ENCODE peak calls at places on chromosomes 3 and 15, in six cellular contexts. One of them, this sample, is unnamed.

GRCh38 chr3:47713655-47714054 is 68.0 kb downstream of the SMARCC1 start:
- DNase-seq in spleen: no peak
- DNase-seq in chondrocyte: no peak
- DNase-seq in PC-3: no peak
- DNase-seq in cardiac fibroblast: no peak
- DNase-seq in progenitor cell of endocrine pancreas: no peak
- DNase-seq in this sample: no peak

GRCh38 chr3:149277338-149277813 is 55.7 kb upstream of the CP start:
- DNase-seq in cardiac fibroblast: peak
- DNase-seq in progenitor cell of endocrine pancreas: no peak
- DNase-seq in spleen: no peak
- DNase-seq in PC-3: peak
- DNase-seq in chondrocyte: no peak
- DNase-seq in this sample: peak

GRCh38 chr15:73822998-73823397 is 50.4 kb upstream of the TBC1D21 start:
- DNase-seq in chondrocyte: no peak
- DNase-seq in progenitor cell of endocrine pancreas: no peak
- DNase-seq in spleen: no peak
- DNase-seq in PC-3: peak
- DNase-seq in cardiac fibroblast: peak
- DNase-seq in this sample: no peak

GRCh38 chr3:150436161-150436560 is 28.1 kb downstream of the TSC22D2 start:
- DNase-seq in cardiac fibroblast: no peak
- DNase-seq in PC-3: no peak
- DNase-seq in chondrocyte: no peak
- DNase-seq in spleen: no peak
- DNase-seq in progenitor cell of endocrine pancreas: no peak
- DNase-seq in this sample: no peak

GRCh38 chr15:65044724-65045481 is at the start of gene SLC51B:
- DNase-seq in cardiac fibroblast: peak
- DNase-seq in spleen: no peak
- DNase-seq in PC-3: no peak
- DNase-seq in progenitor cell of endocrine pancreas: no peak
- DNase-seq in chondrocyte: no peak
- DNase-seq in this sample: no peak

GRCh38 chr3:150681037-150681436 is 22.7 kb downstream of the ERICH6 start:
- DNase-seq in cardiac fibroblast: no peak
- DNase-seq in spleen: no peak
- DNase-seq in PC-3: no peak
- DNase-seq in progenitor cell of endocrine pancreas: no peak
- DNase-seq in chondrocyte: no peak
- DNase-seq in this sample: no peak

GRCh38 chr15:63941698-63942465 is 104.4 kb downstream of the DAPK2 start:
- DNase-seq in cardiac fibroblast: no peak
- DNase-seq in PC-3: no peak
- DNase-seq in progenitor cell of endocrine pancreas: no peak
- DNase-seq in spleen: no peak
- DNase-seq in chondrocyte: no peak
- DNase-seq in this sample: no peak

GRCh38 chr3:14140668-14141067 is 15.8 kb downstream of the TMEM43 start:
- DNase-seq in progenitor cell of endocrine pancreas: no peak
- DNase-seq in spleen: no peak
- DNase-seq in PC-3: no peak
- DNase-seq in chondrocyte: no peak
- DNase-seq in cardiac fibroblast: no peak
- DNase-seq in this sample: no peak

GRCh38 chr3:186669378-186670084 is 3.7 kb downstream of the HRG start:
- DNase-seq in spleen: no peak
- DNase-seq in cardiac fibroblast: peak
- DNase-seq in PC-3: peak
- DNase-seq in progenitor cell of endocrine pancreas: no peak
- DNase-seq in chondrocyte: no peak
- DNase-seq in this sample: no peak

GRCh38 chr15:61011576-61012336 is 217.3 kb downstream of the RORA start:
- DNase-seq in spleen: no peak
- DNase-seq in PC-3: no peak
- DNase-seq in chondrocyte: no peak
- DNase-seq in progenitor cell of endocrine pancreas: no peak
- DNase-seq in cardiac fibroblast: no peak
- DNase-seq in this sample: no peak

GRCh38 chr3:184952671-184953070 is 140.7 kb downstream of the VPS8 start:
- DNase-seq in PC-3: no peak
- DNase-seq in spleen: no peak
- DNase-seq in chondrocyte: no peak
- DNase-seq in progenitor cell of endocrine pancreas: no peak
- DNase-seq in cardiac fibroblast: peak
- DNase-seq in this sample: no peak

GRCh38 chr15:70299931-70300858 is 202.5 kb upstream of the TLE3 start:
- DNase-seq in cardiac fibroblast: no peak
- DNase-seq in chondrocyte: no peak
- DNase-seq in progenitor cell of endocrine pancreas: no peak
- DNase-seq in spleen: peak
- DNase-seq in PC-3: no peak
- DNase-seq in this sample: no peak

GRCh38 chr3:72255736-72256559 is 471.0 kb upstream of the PROK2 start:
- DNase-seq in chondrocyte: no peak
- DNase-seq in PC-3: no peak
- DNase-seq in spleen: peak
- DNase-seq in progenitor cell of endocrine pancreas: no peak
- DNase-seq in cardiac fibroblast: no peak
- DNase-seq in this sample: no peak

GRCh38 chr3:17590465-17590864 is 152.0 kb downstream of the TBC1D5 start:
- DNase-seq in cardiac fibroblast: no peak
- DNase-seq in progenitor cell of endocrine pancreas: no peak
- DNase-seq in PC-3: no peak
- DNase-seq in chondrocyte: no peak
- DNase-seq in spleen: no peak
- DNase-seq in this sample: no peak

GRCh38 chr3:10371167-10371566 is 50.3 kb upstream of the SEC13 start:
- DNase-seq in chondrocyte: peak
- DNase-seq in PC-3: no peak
- DNase-seq in spleen: no peak
- DNase-seq in cardiac fibroblast: peak
- DNase-seq in progenitor cell of endocrine pancreas: no peak
- DNase-seq in this sample: no peak

GRCh38 chr3:110900583-110900982 is 171.0 kb upstream of the NECTIN3 start:
- DNase-seq in spleen: no peak
- DNase-seq in progenitor cell of endocrine pancreas: no peak
- DNase-seq in cardiac fibroblast: peak
- DNase-seq in chondrocyte: no peak
- DNase-seq in PC-3: peak
- DNase-seq in this sample: peak

GRCh38 chr15:25374143-25374542 is 64.7 kb downstream of the UBE3A start:
- DNase-seq in spleen: no peak
- DNase-seq in chondrocyte: no peak
- DNase-seq in progenitor cell of endocrine pancreas: no peak
- DNase-seq in PC-3: no peak
- DNase-seq in cardiac fibroblast: no peak
- DNase-seq in this sample: no peak

GRCh38 chr3:114929971-114930732 is 216.9 kb downstream of the ZBTB20 start:
- DNase-seq in PC-3: no peak
- DNase-seq in spleen: no peak
- DNase-seq in chondrocyte: peak
- DNase-seq in cardiac fibroblast: peak
- DNase-seq in progenitor cell of endocrine pancreas: no peak
- DNase-seq in this sample: no peak

GRCh38 chr3:15440891-15441290 is 13.5 kb downstream of the EAF1 start:
- DNase-seq in spleen: no peak
- DNase-seq in chondrocyte: no peak
- DNase-seq in cardiac fibroblast: peak
- DNase-seq in PC-3: no peak
- DNase-seq in progenitor cell of endocrine pancreas: no peak
- DNase-seq in this sample: no peak

GRCh38 chr3:104263477-104263876 is 1103.2 kb upstream of the ALCAM start:
- DNase-seq in PC-3: peak
- DNase-seq in progenitor cell of endocrine pancreas: no peak
- DNase-seq in cardiac fibroblast: no peak
- DNase-seq in chondrocyte: no peak
- DNase-seq in spleen: no peak
- DNase-seq in this sample: no peak

GRCh38 chr3:128805771-128806170 is 73.6 kb upstream of the ACAD9 start:
- DNase-seq in spleen: no peak
- DNase-seq in progenitor cell of endocrine pancreas: no peak
- DNase-seq in chondrocyte: no peak
- DNase-seq in PC-3: peak
- DNase-seq in cardiac fibroblast: peak
- DNase-seq in this sample: peak

GRCh38 chr15:74585857-74586256 is 29.8 kb upstream of the CLK3 start:
- DNase-seq in progenitor cell of endocrine pancreas: no peak
- DNase-seq in cardiac fibroblast: no peak
- DNase-seq in chondrocyte: no peak
- DNase-seq in PC-3: no peak
- DNase-seq in spleen: peak
- DNase-seq in this sample: no peak

GRCh38 chr3:52557011-52557410 is 20.6 kb downstream of the UQCC5 start:
- DNase-seq in spleen: no peak
- DNase-seq in chondrocyte: no peak
- DNase-seq in cardiac fibroblast: no peak
- DNase-seq in progenitor cell of endocrine pancreas: no peak
- DNase-seq in PC-3: no peak
- DNase-seq in this sample: no peak

GRCh38 chr15:100881573-100882336 is 2.1 kb downstream of the ALDH1A3 start:
- DNase-seq in cardiac fibroblast: no peak
- DNase-seq in spleen: no peak
- DNase-seq in progenitor cell of endocrine pancreas: no peak
- DNase-seq in chondrocyte: no peak
- DNase-seq in PC-3: peak
- DNase-seq in this sample: no peak

GRCh38 chr3:12224181-12225147 is 64.4 kb upstream of the PPARG start:
- DNase-seq in spleen: no peak
- DNase-seq in progenitor cell of endocrine pancreas: no peak
- DNase-seq in PC-3: peak
- DNase-seq in cardiac fibroblast: peak
- DNase-seq in chondrocyte: no peak
- DNase-seq in this sample: peak

GRCh38 chr3:177930771-177931170 is 605.5 kb upstream of the KCNMB2 start:
- DNase-seq in spleen: no peak
- DNase-seq in chondrocyte: no peak
- DNase-seq in cardiac fibroblast: peak
- DNase-seq in progenitor cell of endocrine pancreas: no peak
- DNase-seq in PC-3: peak
- DNase-seq in this sample: no peak

GRCh38 chr15:86756688-86757087 is 677.0 kb downstream of the AGBL1 start:
- DNase-seq in cardiac fibroblast: no peak
- DNase-seq in chondrocyte: no peak
- DNase-seq in progenitor cell of endocrine pancreas: no peak
- DNase-seq in PC-3: no peak
- DNase-seq in spleen: no peak
- DNase-seq in this sample: no peak
- TF ChIP-seq CTCF in cardiac fibroblast: no peak
- TF ChIP-seq CTCF in chondrocyte: peak
- TF ChIP-seq CTCF in progenitor cell of endocrine pancreas: no peak
- TF ChIP-seq CTCF in PC-3: no peak
- TF ChIP-seq CTCF in spleen: no peak
- TF ChIP-seq CTCF in this sample: peak

GRCh38 chr3:127408022-127408683 is 120.3 kb upstream of the PRR20G start:
- DNase-seq in chondrocyte: peak
- DNase-seq in PC-3: no peak
- DNase-seq in progenitor cell of endocrine pancreas: no peak
- DNase-seq in cardiac fibroblast: no peak
- DNase-seq in spleen: peak
- DNase-seq in this sample: no peak

GRCh38 chr3:127405791-127406190 is 117.9 kb upstream of the PRR20G start:
- DNase-seq in spleen: peak
- DNase-seq in PC-3: no peak
- DNase-seq in progenitor cell of endocrine pancreas: no peak
- DNase-seq in cardiac fibroblast: no peak
- DNase-seq in chondrocyte: no peak
- DNase-seq in this sample: no peak

GRCh38 chr3:127404614-127405598 is 117.1 kb upstream of the PRR20G start:
- DNase-seq in PC-3: no peak
- DNase-seq in spleen: peak
- DNase-seq in chondrocyte: no peak
- DNase-seq in progenitor cell of endocrine pancreas: no peak
- DNase-seq in cardiac fibroblast: no peak
- DNase-seq in this sample: no peak

GRCh38 chr3:127407026-127407939 is 119.4 kb upstream of the PRR20G start:
- DNase-seq in cardiac fibroblast: no peak
- DNase-seq in chondrocyte: no peak
- DNase-seq in spleen: peak
- DNase-seq in PC-3: no peak
- DNase-seq in progenitor cell of endocrine pancreas: no peak
- DNase-seq in this sample: no peak

DNA sequence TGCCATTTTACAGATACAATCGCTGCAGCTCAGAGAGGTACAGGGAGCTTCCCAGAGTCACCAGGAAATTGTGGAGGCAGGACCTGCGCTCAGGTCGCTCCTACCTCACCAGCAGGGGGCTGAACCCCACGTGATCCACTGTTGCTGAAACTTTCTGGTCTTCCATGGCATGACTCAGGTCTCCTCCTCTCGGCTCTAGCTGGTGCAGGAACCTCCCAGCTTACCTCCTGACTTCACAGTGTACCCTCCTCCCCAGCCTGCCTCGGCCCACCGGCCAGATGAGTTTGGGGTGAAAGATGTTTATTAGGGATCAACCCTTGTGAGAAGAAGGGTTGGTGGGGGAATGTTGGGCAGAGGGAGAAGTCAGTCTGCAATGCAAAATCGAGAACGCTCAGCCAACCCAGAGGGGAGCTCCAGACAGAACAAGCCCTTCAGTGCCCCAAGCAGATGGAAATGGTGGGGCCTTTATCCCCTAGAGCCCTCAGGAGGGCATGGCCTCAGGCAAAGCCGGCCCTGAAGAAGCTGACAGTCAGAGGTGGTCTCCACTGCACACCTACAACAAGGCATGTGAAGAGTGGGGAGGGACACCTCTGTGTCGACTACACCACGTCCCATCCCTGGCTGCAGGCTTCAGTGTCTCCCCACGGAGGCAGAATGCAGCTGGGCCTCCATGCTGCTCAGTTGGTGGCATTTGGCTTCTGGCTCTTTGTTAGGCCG is 118.6 kb upstream of the PRR20G start:
- DNase-seq in progenitor cell of endocrine pancreas: no peak
- DNase-seq in spleen: peak
- DNase-seq in chondrocyte: peak
- DNase-seq in PC-3: peak
- DNase-seq in cardiac fibroblast: peak
- DNase-seq in this sample: peak
- TF ChIP-seq CTCF in progenitor cell of endocrine pancreas: peak
- TF ChIP-seq CTCF in spleen: no peak
- TF ChIP-seq CTCF in chondrocyte: peak
- TF ChIP-seq CTCF in PC-3: peak
- TF ChIP-seq CTCF in cardiac fibroblast: peak
- TF ChIP-seq CTCF in this sample: peak

GRCh38 chr3:125662675-125663074 is 67.4 kb upstream of the OSBPL11 start:
- DNase-seq in progenitor cell of endocrine pancreas: no peak
- DNase-seq in spleen: no peak
- DNase-seq in chondrocyte: no peak
- DNase-seq in PC-3: no peak
- DNase-seq in cardiac fibroblast: no peak
- DNase-seq in this sample: no peak
- TF ChIP-seq CTCF in progenitor cell of endocrine pancreas: no peak
- TF ChIP-seq CTCF in spleen: no peak
- TF ChIP-seq CTCF in chondrocyte: no peak
- TF ChIP-seq CTCF in PC-3: no peak
- TF ChIP-seq CTCF in cardiac fibroblast: no peak
- TF ChIP-seq CTCF in this sample: no peak

GRCh38 chr3:39750677-39751076 is 58.7 kb upstream of the MYRIP start:
- DNase-seq in PC-3: no peak
- DNase-seq in chondrocyte: no peak
- DNase-seq in cardiac fibroblast: no peak
- DNase-seq in progenitor cell of endocrine pancreas: no peak
- DNase-seq in spleen: no peak
- DNase-seq in this sample: no peak

GRCh38 chr3:39748002-39748401 is 61.4 kb upstream of the MYRIP start:
- DNase-seq in chondrocyte: no peak
- DNase-seq in progenitor cell of endocrine pancreas: no peak
- DNase-seq in spleen: no peak
- DNase-seq in cardiac fibroblast: no peak
- DNase-seq in PC-3: no peak
- DNase-seq in this sample: no peak

GRCh38 chr3:39744746-39745145 is 64.7 kb upstream of the MYRIP start:
- DNase-seq in cardiac fibroblast: no peak
- DNase-seq in chondrocyte: no peak
- DNase-seq in spleen: no peak
- DNase-seq in progenitor cell of endocrine pancreas: no peak
- DNase-seq in PC-3: no peak
- DNase-seq in this sample: no peak
- TF ChIP-seq CTCF in cardiac fibroblast: no peak
- TF ChIP-seq CTCF in chondrocyte: no peak
- TF ChIP-seq CTCF in spleen: no peak
- TF ChIP-seq CTCF in progenitor cell of endocrine pancreas: no peak
- TF ChIP-seq CTCF in PC-3: no peak
- TF ChIP-seq CTCF in this sample: no peak